ENCODE peak calls at places on chromosomes 16 and 17, in ten cellular contexts. One of them, this sample, is unnamed.

GRCh38 chr17:13597723-13598347 is 3.9 kb downstream of the HS3ST3A1 start:
- DNase-seq in HL-60: no peak
- DNase-seq in epithelial cell of proximal tubule: no peak
- DNase-seq in left ventricle myocardium inferior: no peak
- DNase-seq in activated B cell treated with CpG ODN at 0.5 μM for 24 hours: no peak
- DNase-seq in GM06990: no peak
- DNase-seq in fibroblast of lung: peak
- DNase-seq in body of pancreas: peak
- DNase-seq in prostate gland: peak
- DNase-seq in cardiac fibroblast: peak
- DNase-seq in this sample: peak

GRCh38 chr16:86884256-86884655 is 305.9 kb downstream of the FOXL1 start:
- DNase-seq in HL-60: no peak
- DNase-seq in epithelial cell of proximal tubule: no peak
- DNase-seq in left ventricle myocardium inferior: no peak
- DNase-seq in activated B cell treated with CpG ODN at 0.5 μM for 24 hours: no peak
- DNase-seq in GM06990: no peak
- DNase-seq in fibroblast of lung: no peak
- DNase-seq in body of pancreas: no peak
- DNase-seq in prostate gland: no peak
- DNase-seq in cardiac fibroblast: peak
- DNase-seq in this sample: no peak

GRCh38 chr16:70391881-70392481 is 45.3 kb downstream of the DDX19A start:
- DNase-seq in HL-60: no peak
- DNase-seq in epithelial cell of proximal tubule: no peak
- DNase-seq in left ventricle myocardium inferior: peak
- DNase-seq in activated B cell treated with CpG ODN at 0.5 μM for 24 hours: no peak
- DNase-seq in GM06990: no peak
- DNase-seq in fibroblast of lung: peak
- DNase-seq in body of pancreas: peak
- DNase-seq in prostate gland: no peak
- DNase-seq in cardiac fibroblast: peak
- DNase-seq in this sample: no peak

GRCh38 chr17:42159796-42160551 is 5.2 kb upstream of the RAB5C start:
- DNase-seq in HL-60: no peak
- DNase-seq in epithelial cell of proximal tubule: no peak
- DNase-seq in left ventricle myocardium inferior: no peak
- DNase-seq in activated B cell treated with CpG ODN at 0.5 μM for 24 hours: no peak
- DNase-seq in GM06990: no peak
- DNase-seq in fibroblast of lung: no peak
- DNase-seq in body of pancreas: no peak
- DNase-seq in prostate gland: no peak
- DNase-seq in cardiac fibroblast: no peak
- DNase-seq in this sample: no peak

GRCh38 chr17:69511244-69511643 is 96.7 kb downstream of the MAP2K6 start:
- DNase-seq in HL-60: no peak
- DNase-seq in epithelial cell of proximal tubule: no peak
- DNase-seq in left ventricle myocardium inferior: no peak
- DNase-seq in activated B cell treated with CpG ODN at 0.5 μM for 24 hours: no peak
- DNase-seq in GM06990: no peak
- DNase-seq in fibroblast of lung: no peak
- DNase-seq in body of pancreas: no peak
- DNase-seq in prostate gland: no peak
- DNase-seq in cardiac fibroblast: no peak
- DNase-seq in this sample: no peak

GRCh38 chr16:9003322-9003721 is 39.6 kb upstream of the USP7 start:
- DNase-seq in HL-60: no peak
- DNase-seq in epithelial cell of proximal tubule: no peak
- DNase-seq in left ventricle myocardium inferior: no peak
- DNase-seq in activated B cell treated with CpG ODN at 0.5 μM for 24 hours: no peak
- DNase-seq in GM06990: no peak
- DNase-seq in fibroblast of lung: no peak
- DNase-seq in body of pancreas: peak
- DNase-seq in prostate gland: peak
- DNase-seq in cardiac fibroblast: no peak
- DNase-seq in this sample: no peak

GRCh38 chr17:33015716-33016346 is 24.2 kb downstream of the SPACA3 start:
- DNase-seq in HL-60: no peak
- DNase-seq in epithelial cell of proximal tubule: no peak
- DNase-seq in left ventricle myocardium inferior: no peak
- DNase-seq in activated B cell treated with CpG ODN at 0.5 μM for 24 hours: no peak
- DNase-seq in GM06990: no peak
- DNase-seq in fibroblast of lung: no peak
- DNase-seq in body of pancreas: no peak
- DNase-seq in prostate gland: no peak
- DNase-seq in cardiac fibroblast: no peak
- DNase-seq in this sample: no peak

GRCh38 chr17:42120161-42121065 is 754 bp downstream of the KAT2A start:
- DNase-seq in HL-60: no peak
- DNase-seq in epithelial cell of proximal tubule: no peak
- DNase-seq in left ventricle myocardium inferior: no peak
- DNase-seq in activated B cell treated with CpG ODN at 0.5 μM for 24 hours: peak
- DNase-seq in GM06990: no peak
- DNase-seq in fibroblast of lung: no peak
- DNase-seq in body of pancreas: no peak
- DNase-seq in prostate gland: no peak
- DNase-seq in cardiac fibroblast: no peak
- DNase-seq in this sample: peak

GRCh38 chr17:80678621-80679020 is 134.0 kb downstream of the RPTOR start:
- DNase-seq in HL-60: no peak
- DNase-seq in epithelial cell of proximal tubule: no peak
- DNase-seq in left ventricle myocardium inferior: no peak
- DNase-seq in activated B cell treated with CpG ODN at 0.5 μM for 24 hours: no peak
- DNase-seq in GM06990: no peak
- DNase-seq in fibroblast of lung: peak
- DNase-seq in body of pancreas: no peak
- DNase-seq in prostate gland: no peak
- DNase-seq in cardiac fibroblast: peak
- DNase-seq in this sample: no peak

GRCh38 chr16:80122155-80122554 is 418.6 kb upstream of the DYNLRB2 start:
- DNase-seq in HL-60: no peak
- DNase-seq in epithelial cell of proximal tubule: no peak
- DNase-seq in left ventricle myocardium inferior: peak
- DNase-seq in activated B cell treated with CpG ODN at 0.5 μM for 24 hours: no peak
- DNase-seq in GM06990: no peak
- DNase-seq in fibroblast of lung: peak
- DNase-seq in body of pancreas: peak
- DNase-seq in prostate gland: peak
- DNase-seq in cardiac fibroblast: peak
- DNase-seq in this sample: no peak

GRCh38 chr16:31331141-31331764 is 23.7 kb upstream of the ITGAX start:
- DNase-seq in HL-60: no peak
- DNase-seq in epithelial cell of proximal tubule: no peak
- DNase-seq in left ventricle myocardium inferior: no peak
- DNase-seq in activated B cell treated with CpG ODN at 0.5 μM for 24 hours: no peak
- DNase-seq in GM06990: no peak
- DNase-seq in fibroblast of lung: no peak
- DNase-seq in body of pancreas: no peak
- DNase-seq in prostate gland: no peak
- DNase-seq in cardiac fibroblast: no peak
- DNase-seq in this sample: no peak

GRCh38 chr17:75208161-75208560 is 2.7 kb downstream of the NUP85 start:
- DNase-seq in HL-60: no peak
- DNase-seq in epithelial cell of proximal tubule: no peak
- DNase-seq in left ventricle myocardium inferior: no peak
- DNase-seq in activated B cell treated with CpG ODN at 0.5 μM for 24 hours: no peak
- DNase-seq in GM06990: no peak
- DNase-seq in fibroblast of lung: no peak
- DNase-seq in body of pancreas: no peak
- DNase-seq in prostate gland: no peak
- DNase-seq in cardiac fibroblast: no peak
- DNase-seq in this sample: no peak

GRCh38 chr17:75207760-75208159 is 2.3 kb downstream of the NUP85 start:
- DNase-seq in HL-60: no peak
- DNase-seq in epithelial cell of proximal tubule: no peak
- DNase-seq in left ventricle myocardium inferior: no peak
- DNase-seq in activated B cell treated with CpG ODN at 0.5 μM for 24 hours: no peak
- DNase-seq in GM06990: no peak
- DNase-seq in fibroblast of lung: no peak
- DNase-seq in body of pancreas: no peak
- DNase-seq in prostate gland: no peak
- DNase-seq in cardiac fibroblast: no peak
- DNase-seq in this sample: no peak

GRCh38 chr17:75205793-75206163 is 299 bp downstream of the NUP85 start:
- DNase-seq in HL-60: no peak
- DNase-seq in epithelial cell of proximal tubule: no peak
- DNase-seq in left ventricle myocardium inferior: no peak
- DNase-seq in activated B cell treated with CpG ODN at 0.5 μM for 24 hours: no peak
- DNase-seq in GM06990: no peak
- DNase-seq in fibroblast of lung: no peak
- DNase-seq in body of pancreas: no peak
- DNase-seq in prostate gland: no peak
- DNase-seq in cardiac fibroblast: no peak
- DNase-seq in this sample: no peak

GRCh38 chr17:75209061-75209460 is 3.6 kb downstream of the NUP85 start:
- DNase-seq in HL-60: no peak
- DNase-seq in epithelial cell of proximal tubule: no peak
- DNase-seq in left ventricle myocardium inferior: no peak
- DNase-seq in activated B cell treated with CpG ODN at 0.5 μM for 24 hours: no peak
- DNase-seq in GM06990: no peak
- DNase-seq in fibroblast of lung: no peak
- DNase-seq in body of pancreas: no peak
- DNase-seq in prostate gland: no peak
- DNase-seq in cardiac fibroblast: no peak
- DNase-seq in this sample: no peak

GRCh38 chr17:75205037-75205792 is at the start of gene NUP85:
- DNase-seq in HL-60: peak
- DNase-seq in epithelial cell of proximal tubule: peak
- DNase-seq in left ventricle myocardium inferior: peak
- DNase-seq in activated B cell treated with CpG ODN at 0.5 μM for 24 hours: peak
- DNase-seq in GM06990: peak
- DNase-seq in fibroblast of lung: peak
- DNase-seq in body of pancreas: peak
- DNase-seq in prostate gland: peak
- DNase-seq in cardiac fibroblast: peak
- DNase-seq in this sample: peak
- TF ChIP-seq CTCF in HL-60: no peak
- TF ChIP-seq CTCF in epithelial cell of proximal tubule: no peak
- TF ChIP-seq CTCF in left ventricle myocardium inferior: no peak
- TF ChIP-seq CTCF in activated B cell treated with CpG ODN at 0.5 μM for 24 hours: no peak
- TF ChIP-seq CTCF in GM06990: peak
- TF ChIP-seq CTCF in fibroblast of lung: no peak
- TF ChIP-seq CTCF in body of pancreas: no peak
- TF ChIP-seq CTCF in prostate gland: no peak
- TF ChIP-seq CTCF in cardiac fibroblast: no peak
- TF ChIP-seq CTCF in this sample: no peak

DNA sequence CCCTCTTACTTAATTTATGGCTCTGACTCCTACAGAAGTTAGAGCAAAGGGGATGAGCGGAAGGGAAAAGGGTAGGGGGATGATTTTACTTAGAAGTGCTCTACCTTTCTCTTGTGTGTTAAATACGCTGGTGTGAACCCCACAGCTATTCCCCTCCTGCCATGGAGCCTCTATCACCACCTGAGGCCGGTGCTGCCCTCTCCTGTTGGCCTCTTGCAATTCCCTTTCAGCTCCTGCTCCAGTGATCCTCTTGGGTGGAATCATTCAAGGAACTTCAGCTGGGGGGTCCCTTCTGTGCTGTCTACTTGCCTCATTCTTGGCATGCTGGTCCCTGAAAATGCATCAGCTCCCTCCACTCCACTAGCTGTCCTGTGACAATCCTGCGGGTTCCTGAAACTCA is 41.8 kb upstream of the CDH8 start:
- DNase-seq in HL-60: no peak
- DNase-seq in epithelial cell of proximal tubule: no peak
- DNase-seq in left ventricle myocardium inferior: no peak
- DNase-seq in activated B cell treated with CpG ODN at 0.5 μM for 24 hours: no peak
- DNase-seq in GM06990: no peak
- DNase-seq in fibroblast of lung: no peak
- DNase-seq in body of pancreas: no peak
- DNase-seq in prostate gland: no peak
- DNase-seq in cardiac fibroblast: no peak
- DNase-seq in this sample: peak
- TF ChIP-seq CTCF in HL-60: no peak
- TF ChIP-seq CTCF in epithelial cell of proximal tubule: peak
- TF ChIP-seq CTCF in left ventricle myocardium inferior: no peak
- TF ChIP-seq CTCF in activated B cell treated with CpG ODN at 0.5 μM for 24 hours: no peak
- TF ChIP-seq CTCF in GM06990: peak
- TF ChIP-seq CTCF in fibroblast of lung: no peak
- TF ChIP-seq CTCF in body of pancreas: no peak
- TF ChIP-seq CTCF in prostate gland: no peak
- TF ChIP-seq CTCF in cardiac fibroblast: no peak
- TF ChIP-seq CTCF in this sample: no peak

GRCh38 chr17:3691539-3692166 is 4.3 kb downstream of the P2RX5 start:
- DNase-seq in HL-60: no peak
- DNase-seq in epithelial cell of proximal tubule: no peak
- DNase-seq in left ventricle myocardium inferior: no peak
- DNase-seq in activated B cell treated with CpG ODN at 0.5 μM for 24 hours: no peak
- DNase-seq in GM06990: no peak
- DNase-seq in fibroblast of lung: no peak
- DNase-seq in body of pancreas: no peak
- DNase-seq in prostate gland: no peak
- DNase-seq in cardiac fibroblast: no peak
- DNase-seq in this sample: no peak
- TF ChIP-seq CTCF in HL-60: no peak
- TF ChIP-seq CTCF in epithelial cell of proximal tubule: no peak
- TF ChIP-seq CTCF in left ventricle myocardium inferior: no peak
- TF ChIP-seq CTCF in activated B cell treated with CpG ODN at 0.5 μM for 24 hours: no peak
- TF ChIP-seq CTCF in GM06990: no peak
- TF ChIP-seq CTCF in fibroblast of lung: no peak
- TF ChIP-seq CTCF in body of pancreas: no peak
- TF ChIP-seq CTCF in prostate gland: no peak
- TF ChIP-seq CTCF in cardiac fibroblast: peak
- TF ChIP-seq CTCF in this sample: no peak

GRCh38 chr17:15232517-15232915 is 32.6 kb downstream of the PMP22 start:
- DNase-seq in HL-60: no peak
- DNase-seq in epithelial cell of proximal tubule: no peak
- DNase-seq in left ventricle myocardium inferior: peak
- DNase-seq in activated B cell treated with CpG ODN at 0.5 μM for 24 hours: no peak
- DNase-seq in GM06990: no peak
- DNase-seq in fibroblast of lung: no peak
- DNase-seq in body of pancreas: no peak
- DNase-seq in prostate gland: no peak
- DNase-seq in cardiac fibroblast: peak
- DNase-seq in this sample: no peak

GRCh38 chr17:15233971-15234370 is 31.2 kb downstream of the PMP22 start:
- DNase-seq in HL-60: no peak
- DNase-seq in epithelial cell of proximal tubule: no peak
- DNase-seq in left ventricle myocardium inferior: no peak
- DNase-seq in activated B cell treated with CpG ODN at 0.5 μM for 24 hours: no peak
- DNase-seq in GM06990: no peak
- DNase-seq in fibroblast of lung: no peak
- DNase-seq in body of pancreas: no peak
- DNase-seq in prostate gland: no peak
- DNase-seq in cardiac fibroblast: no peak
- DNase-seq in this sample: no peak

GRCh38 chr17:15230866-15231265 is 34.3 kb downstream of the PMP22 start:
- DNase-seq in HL-60: no peak
- DNase-seq in epithelial cell of proximal tubule: no peak
- DNase-seq in left ventricle myocardium inferior: no peak
- DNase-seq in activated B cell treated with CpG ODN at 0.5 μM for 24 hours: no peak
- DNase-seq in GM06990: no peak
- DNase-seq in fibroblast of lung: no peak
- DNase-seq in body of pancreas: no peak
- DNase-seq in prostate gland: no peak
- DNase-seq in cardiac fibroblast: no peak
- DNase-seq in this sample: no peak

GRCh38 chr17:15233022-15233805 is 31.9 kb downstream of the PMP22 start:
- DNase-seq in HL-60: no peak
- DNase-seq in epithelial cell of proximal tubule: no peak
- DNase-seq in left ventricle myocardium inferior: no peak
- DNase-seq in activated B cell treated with CpG ODN at 0.5 μM for 24 hours: no peak
- DNase-seq in GM06990: no peak
- DNase-seq in fibroblast of lung: peak
- DNase-seq in body of pancreas: peak
- DNase-seq in prostate gland: no peak
- DNase-seq in cardiac fibroblast: peak
- DNase-seq in this sample: no peak

GRCh38 chr17:15231851-15232516 is 33.1 kb downstream of the PMP22 start:
- DNase-seq in HL-60: no peak
- DNase-seq in epithelial cell of proximal tubule: no peak
- DNase-seq in left ventricle myocardium inferior: no peak
- DNase-seq in activated B cell treated with CpG ODN at 0.5 μM for 24 hours: no peak
- DNase-seq in GM06990: no peak
- DNase-seq in fibroblast of lung: no peak
- DNase-seq in body of pancreas: no peak
- DNase-seq in prostate gland: no peak
- DNase-seq in cardiac fibroblast: no peak
- DNase-seq in this sample: no peak
- TF ChIP-seq CTCF in HL-60: no peak
- TF ChIP-seq CTCF in epithelial cell of proximal tubule: no peak
- TF ChIP-seq CTCF in left ventricle myocardium inferior: no peak
- TF ChIP-seq CTCF in activated B cell treated with CpG ODN at 0.5 μM for 24 hours: no peak
- TF ChIP-seq CTCF in GM06990: no peak
- TF ChIP-seq CTCF in fibroblast of lung: no peak
- TF ChIP-seq CTCF in body of pancreas: no peak
- TF ChIP-seq CTCF in prostate gland: no peak
- TF ChIP-seq CTCF in cardiac fibroblast: no peak
- TF ChIP-seq CTCF in this sample: no peak

This sample was measured in GM20000.